ENCODE peak calls at places on chromosome X, in eight cellular contexts. G is transverse colon, A is uterus, F is testis, Q is HCT116, M is right lobe of liver, P is prostate gland, R is tibial nerve. B is an unnamed sample.

GRCh38 chrX:22196151-22196550 is 76.6 kb upstream of the CBLL2 start:
- DNase-seq in G (no peak), A (no peak), F (no peak), Q (no peak), M (no peak), P (no peak), R (no peak), B (no peak)

GRCh38 chrX:104166735-104167436 is 633 bp downstream of the FAM199X start:
- DNase-seq in G (no peak), A (peak; percentile 18), F (peak; percentile 29), Q (no peak), M (peak; percentile 50), P (peak; percentile 5), R (peak; percentile 7), B (no peak)

GRCh38 chrX:9278475-9279270 is 186.2 kb upstream of the TBL1X start:
- DNase-seq in G (no peak), A (no peak), F (no peak), Q (no peak), M (no peak), P (no peak), R (no peak), B (no peak)

GRCh38 chrX:19729761-19730160 is 157.6 kb downstream of the SH3KBP1 start:
- DNase-seq in G (no peak), A (no peak), F (no peak), Q (no peak), M (no peak), P (no peak), R (no peak), B (no peak)

GRCh38 chrX:10648608-10649007 is 28.2 kb upstream of the MID1 start:
- DNase-seq in G (no peak), A (no peak), F (no peak), Q (no peak), M (no peak), P (no peak), R (no peak), B (no peak)

GRCh38 chrX:13721819-13722527 is 12.4 kb downstream of the TRAPPC2 start:
- DNase-seq in G (no peak), A (no peak), F (no peak), Q (no peak), M (no peak), P (no peak), R (no peak), B (no peak)

GRCh38 chrX:70033348-70033747 is 16.4 kb downstream of the AWAT2 start:
- DNase-seq in G (no peak), A (no peak), F (peak; percentile 51), Q (peak; percentile 12), M (no peak), P (no peak), R (no peak), B (peak; percentile 9)

GRCh38 chrX:8971116-8971515 is 62.8 kb downstream of the FAM9B start:
- DNase-seq in G (no peak), A (no peak), F (no peak), Q (peak; percentile 13), M (no peak), P (no peak), R (no peak), B (no peak)

GRCh38 chrX:70039758-70040157 is 10.0 kb downstream of the AWAT2 start:
- DNase-seq in G (no peak), A (no peak), F (no peak), Q (no peak), M (no peak), P (no peak), R (no peak), B (no peak)

GRCh38 chrX:86507337-86507736 is 359.1 kb downstream of the DACH2 start:
- DNase-seq in G (no peak), A (no peak), F (no peak), Q (no peak), M (no peak), P (no peak), R (no peak), B (no peak)

GRCh38 chrX:140918398-140919043 is 83.9 kb upstream of the SPANXB1 start:
- DNase-seq in G (peak; percentile 8), A (no peak), F (peak; percentile 41), Q (peak; percentile 10), M (peak; percentile 42), P (no peak), R (no peak), B (peak; percentile 23)

GRCh38 chrX:149950681-149951080 is 12.4 kb upstream of the EOLA2 start:
- DNase-seq in G (no peak), A (no peak), F (peak; percentile 41), Q (peak; percentile 45), M (no peak), P (peak; percentile 16), R (peak; percentile 49), B (peak; percentile 8)

GRCh38 chrX:96591418-96591817 is 93.2 kb upstream of the DIAPH2 start:
- DNase-seq in G (no peak), A (no peak), F (peak; percentile 13), Q (no peak), M (no peak), P (peak; percentile 12), R (peak; percentile 9), B (no peak)

GRCh38 chrX:13732246-13733067 is 2.0 kb downstream of the TRAPPC2 start:
- DNase-seq in G (no peak), A (no peak), F (no peak), Q (no peak), M (no peak), P (no peak), R (no peak), B (no peak)

GRCh38 chrX:123087326-123087725 is 96.8 kb upstream of the GRIA3 start:
- DNase-seq in G (no peak), A (no peak), F (no peak), Q (no peak), M (no peak), P (no peak), R (no peak), B (no peak)

GRCh38 chrX:123088331-123088730 is 95.7 kb upstream of the GRIA3 start:
- DNase-seq in G (no peak), A (no peak), F (no peak), Q (no peak), M (no peak), P (no peak), R (no peak), B (no peak)

GRCh38 chrX:123084797-123085196 is 99.3 kb upstream of the GRIA3 start:
- DNase-seq in G (no peak), A (no peak), F (no peak), Q (no peak), M (no peak), P (no peak), R (no peak), B (no peak)

GRCh38 chrX:123085311-123085940 is 98.7 kb upstream of the GRIA3 start:
- DNase-seq in G (no peak), A (no peak), F (no peak), Q (no peak), M (no peak), P (no peak), R (no peak), B (no peak)

DNA sequence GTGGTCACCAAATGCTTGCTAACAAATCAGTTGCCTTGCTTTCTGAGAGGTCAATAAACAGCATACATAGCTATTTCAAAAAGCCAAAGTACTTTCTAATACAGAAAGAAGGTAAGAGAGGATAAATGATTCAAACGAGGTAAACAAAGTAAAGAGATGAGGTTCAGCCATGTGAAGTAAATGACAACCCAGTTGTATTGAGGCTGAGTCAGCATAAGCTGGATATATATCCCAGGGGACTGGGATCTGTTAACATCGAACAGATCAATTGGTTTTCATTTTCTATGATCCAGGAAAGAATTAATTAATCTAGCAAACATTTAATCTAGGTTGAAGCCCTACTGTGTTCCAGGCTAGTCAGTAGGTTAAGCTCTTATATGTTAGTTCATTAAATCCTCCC is 97.3 kb upstream of the GRIA3 start:
- DNase-seq in G (no peak), A (no peak), F (no peak), Q (no peak), M (no peak), P (no peak), R (no peak), B (no peak)
- H3K27ac ChIP-seq in G (no peak overlapping the region), A (no peak overlapping the region), F (no peak overlapping the region), Q (no peak overlapping the region), M (no peak overlapping the region), P (no peak overlapping the region), R (no peak overlapping the region), B (no peak overlapping the region)

DNA sequence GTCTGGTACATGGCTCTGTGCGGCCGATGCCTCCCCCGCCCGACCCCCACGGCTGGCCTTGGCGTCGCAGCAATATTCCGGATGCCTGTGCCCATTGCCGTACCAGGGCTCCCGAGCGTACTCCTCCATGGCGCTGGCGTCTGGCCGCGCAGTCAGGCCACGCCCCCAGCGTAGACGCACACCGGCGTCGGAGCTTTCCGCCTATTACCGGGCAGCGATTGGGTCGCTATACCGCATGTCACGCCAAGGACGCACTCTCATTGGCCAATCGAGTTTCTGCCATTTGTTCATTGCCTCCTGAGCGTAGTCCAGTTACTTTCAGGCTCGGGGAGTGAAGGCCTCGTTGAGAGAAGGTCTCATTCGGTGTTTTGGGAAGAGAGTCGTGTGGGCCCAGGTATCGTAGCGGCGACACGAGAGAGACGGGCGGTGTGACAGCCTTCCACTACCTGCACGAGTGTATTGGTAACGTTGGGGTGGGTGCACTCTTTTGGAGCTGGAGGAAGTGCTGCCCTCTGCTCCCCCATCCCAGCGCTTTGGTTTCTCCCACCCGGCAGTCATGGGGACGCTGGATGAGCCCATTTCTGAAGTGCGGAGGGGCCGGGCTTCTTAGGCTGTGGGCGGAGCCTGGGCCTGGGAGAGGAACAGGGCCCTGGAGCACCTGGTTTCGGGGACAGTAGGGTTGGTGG is at the start of the genes PQBP1 and TIMM17B:
- DNase-seq in G (peak; percentile 91), A (peak; percentile 90), F (peak; percentile 94), Q (peak; percentile 93), M (peak; percentile 91), P (peak; percentile 89), R (peak; percentile 83), B (peak; percentile 90)
- TF ChIP-seq POLR2A in G (peak; percentile 80), A (peak; percentile 83), F (peak; percentile 69), Q (peak; percentile 62), M (peak; percentile 79), P (peak; percentile 72), R (peak; percentile 77), B (no peak)

DNA sequence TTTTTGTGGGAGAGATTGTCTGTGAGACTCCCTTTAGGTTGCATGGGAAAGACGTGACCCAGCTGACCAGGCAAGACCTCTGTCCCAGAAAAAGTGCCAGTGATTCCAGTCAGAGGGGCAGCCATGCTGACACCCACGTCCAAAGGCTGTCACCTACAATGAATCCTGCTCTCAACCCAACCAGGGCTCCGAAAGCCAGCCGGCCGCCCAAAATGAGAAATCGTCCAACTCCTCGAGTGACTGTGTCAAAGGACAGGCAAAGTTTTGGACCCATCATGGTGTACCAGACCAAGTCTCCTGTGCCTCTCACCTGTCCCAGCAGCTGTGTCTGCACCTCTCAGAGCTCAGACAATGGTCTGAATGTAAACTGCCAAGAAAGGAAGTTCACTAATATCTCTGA is 5.5 kb downstream of the SLITRK2 start:
- DNase-seq in G (no peak), A (no peak), F (no peak), Q (no peak), M (no peak), P (no peak), R (no peak), B (no peak)
- H3K27me3 ChIP-seq in G (peaks cover 15% of the 10 kb centered on the region), A (no peaks in the 10 kb centered on the region), F (no peaks in the 10 kb centered on the region), Q (no peaks in the 10 kb centered on the region), M (no peaks in the 10 kb centered on the region), P (no peaks in the 10 kb centered on the region), R (no peaks in the 10 kb centered on the region), B (peaks cover 2% of the 10 kb centered on the region)

DNA sequence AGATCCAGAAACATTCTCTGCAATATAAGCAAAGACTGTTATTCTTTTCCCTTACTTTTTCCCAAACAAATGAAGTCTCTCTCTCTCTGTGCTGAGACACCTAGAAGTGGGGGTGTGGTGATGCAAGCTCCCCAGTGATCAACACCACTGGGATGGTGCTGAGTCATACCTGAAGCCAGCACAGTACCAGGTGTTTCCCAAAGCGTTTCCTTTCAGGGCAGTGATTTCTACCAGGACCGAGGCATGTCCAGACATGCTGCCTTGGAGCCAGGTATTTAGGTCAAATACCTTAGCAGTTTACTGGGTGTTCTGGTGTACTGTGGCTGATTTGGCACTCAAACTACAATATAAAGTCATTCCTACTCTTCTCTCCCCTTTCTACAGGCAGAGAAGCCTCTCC is 726.5 kb downstream of the FAM133A start:
- DNase-seq in G (no peak), A (no peak), F (no peak), Q (no peak), M (no peak), P (peak; percentile 55), R (no peak), B (no peak)
- H3K27ac ChIP-seq in G (no peak overlapping the region), A (no peak overlapping the region), F (no peak overlapping the region), Q (no peak overlapping the region), M (no peak overlapping the region), P (no peak overlapping the region), R (no peak overlapping the region), B (no peak overlapping the region)